ENCODE peak calls at places on chromosome 21, in seven cellular contexts. M is DND-41, T is astrocyte of the spinal cord, P is lower leg skin, R is cardiac muscle cell, I is psoas muscle, Y is cardiac fibroblast. D is an unnamed sample.

GRCh38 chr21:31670065-31670464 is 10.6 kb downstream of the SOD1 start:
- DNase-seq in M (no peak), T (no peak), P (no peak), R (no peak), I (no peak), Y (no peak), D (no peak)

GRCh38 chr21:25283720-25284119 is 323.6 kb downstream of the MRPL39 start:
- DNase-seq in M (no peak), T (peak; percentile 37), P (no peak), R (peak; percentile 67), I (no peak), Y (peak; percentile 71), D (peak; percentile 68)

GRCh38 chr21:28884481-28884880 is 108.2 kb downstream of the LTN1 start:
- DNase-seq in M (no peak), T (no peak), P (no peak), R (peak; percentile 35), I (no peak), Y (peak; percentile 29), D (peak; percentile 30)

GRCh38 chr21:35179990-35180557 is 131.0 kb upstream of the RUNX1 start:
- DNase-seq in M (peak; percentile 54), T (peak; percentile 85), P (no peak), R (peak; percentile 63), I (no peak), Y (peak; percentile 61), D (peak; percentile 85)

GRCh38 chr21:29164330-29164942 is 34.0 kb downstream of the MAP3K7CL start:
- DNase-seq in M (no peak), T (peak; percentile 89), P (no peak), R (peak; percentile 90), I (no peak), Y (peak; percentile 92), D (peak; percentile 92)

GRCh38 chr21:46345861-46346260 is 21.9 kb downstream of the PCNT start:
- DNase-seq in M (no peak), T (no peak), P (no peak), R (no peak), I (no peak), Y (no peak), D (no peak)

GRCh38 chr21:36320421-36321324 is 676 bp downstream of the MORC3 start:
- DNase-seq in M (no peak), T (peak; percentile 76), P (peak; percentile 95), R (peak; percentile 73), I (peak; percentile 87), Y (peak; percentile 73), D (peak; percentile 73)

GRCh38 chr21:37149411-37149810 is 76.4 kb downstream of the TTC3 start:
- DNase-seq in M (no peak), T (peak; percentile 39), P (no peak), R (peak; percentile 83), I (no peak), Y (peak; percentile 75), D (peak; percentile 82)

GRCh38 chr21:18289876-18290275 is 45.2 kb downstream of the CHODL start:
- DNase-seq in M (no peak), T (no peak), P (no peak), R (no peak), I (no peak), Y (no peak), D (no peak)

GRCh38 chr21:45288441-45288841 is 746 bp upstream of the POFUT2 start:
- DNase-seq in M (no peak), T (no peak), P (peak; percentile 87), R (no peak), I (no peak), Y (no peak), D (no peak)

GRCh38 chr21:37077403-37077802 is 4.3 kb downstream of the TTC3 start:
- DNase-seq in M (no peak), T (no peak), P (no peak), R (no peak), I (no peak), Y (no peak), D (no peak)

GRCh38 chr21:37711294-37711844 is 204.9 kb downstream of the KCNJ6 start:
- DNase-seq in M (no peak), T (no peak), P (no peak), R (no peak), I (no peak), Y (no peak), D (no peak)

GRCh38 chr21:31521515-31521914 is 138.0 kb upstream of the SOD1 start:
- DNase-seq in M (no peak), T (no peak), P (no peak), R (no peak), I (no peak), Y (no peak), D (no peak)

GRCh38 chr21:35048706-35049617 is at the start of gene RUNX1:
- DNase-seq in M (peak; percentile 83), T (peak; percentile 96), P (no peak), R (peak; percentile 75), I (peak; percentile 59), Y (peak; percentile 59), D (peak; percentile 70)

GRCh38 chr21:31624961-31625491 is 34.5 kb upstream of the SOD1 start:
- DNase-seq in M (no peak), T (no peak), P (no peak), R (no peak), I (no peak), Y (no peak), D (no peak)

GRCh38 chr21:19405326-19405725 is 1001.7 kb upstream of the TMPRSS15 start:
- DNase-seq in M (no peak), T (no peak), P (no peak), R (no peak), I (no peak), Y (no peak), D (no peak)

GRCh38 chr21:36928960-36929359 is 37.5 kb downstream of the HLCS start:
- DNase-seq in M (no peak), T (no peak), P (peak; percentile 77), R (no peak), I (no peak), Y (no peak), D (no peak)

GRCh38 chr21:19731251-19731650 is 1267.0 kb upstream of the NCAM2 start:
- DNase-seq in M (no peak), T (no peak), P (no peak), R (no peak), I (no peak), Y (no peak), D (no peak)

GRCh38 chr21:41581592-41582228 is 73.8 kb upstream of the TMPRSS2 start:
- DNase-seq in M (no peak), T (no peak), P (peak; percentile 62), R (no peak), I (no peak), Y (no peak), D (no peak)
- TF ChIP-seq CTCF in M (no peak), T (no peak), P (no peak), R (no peak), I (no peak), Y (no peak), D (no peak)

DNA sequence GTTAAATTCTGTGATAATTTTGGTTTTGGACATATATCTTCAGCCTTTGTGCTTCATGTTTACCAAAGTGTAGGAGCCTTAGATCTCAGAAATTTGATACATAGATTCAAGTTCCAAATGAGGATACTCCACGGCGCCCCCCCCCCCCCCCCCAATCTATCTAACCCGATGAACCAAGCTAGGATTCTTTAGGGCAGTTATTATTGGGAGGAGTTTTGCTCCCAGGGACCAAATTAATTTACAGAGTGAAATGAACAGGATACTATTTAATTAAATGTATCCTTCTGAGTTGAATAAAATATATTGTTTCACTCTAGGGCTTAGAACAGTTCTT is 3.2 kb downstream of the USP25 start:
- DNase-seq in M (no peak), T (no peak), P (no peak), R (no peak), I (no peak), Y (no peak), D (no peak)
- H3K4me3 ChIP-seq in M (peak overlapping the region; percentile 31), T (no peak overlapping the region), P (no peak overlapping the region), R (peak overlapping the region; percentile 97), I (peak overlapping the region; percentile 93), Y (no peak overlapping the region), D (no peak overlapping the region)

GRCh38 chr21:43619856-43620255 is 39.4 kb downstream of the HSF2BP start:
- DNase-seq in M (no peak), T (no peak), P (no peak), R (no peak), I (no peak), Y (no peak), D (no peak)
- TF ChIP-seq CTCF in M (peak; percentile 24), T (no peak), P (no peak), R (peak; percentile 8), I (no peak), Y (peak; percentile 26), D (peak; percentile 16)

DNA sequence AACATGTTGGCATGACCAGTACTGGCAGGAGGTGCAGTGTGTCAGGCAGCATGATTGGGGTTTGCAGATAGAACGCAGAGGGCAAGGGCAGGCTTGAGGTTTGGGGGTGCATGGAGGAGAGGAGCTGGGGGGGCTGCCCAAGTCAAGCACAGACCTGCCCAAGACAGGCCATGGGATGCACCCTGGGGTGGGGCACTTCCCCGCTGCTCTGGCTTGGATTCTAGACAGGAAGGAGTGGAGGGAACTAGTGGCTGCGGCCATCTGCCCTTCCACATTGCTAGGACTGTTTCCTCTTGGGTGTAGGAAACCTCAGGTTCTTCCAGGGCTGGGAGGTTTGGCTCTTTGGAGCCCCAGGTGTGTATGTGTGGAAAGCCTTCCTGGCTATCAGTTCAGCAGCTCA is 3.0 kb downstream of the PDXK start:
- DNase-seq in M (no peak), T (no peak), P (no peak), R (no peak), I (no peak), Y (no peak), D (no peak)
- H3K4me3 ChIP-seq in M (no peak overlapping the region), T (no peak overlapping the region), P (no peak overlapping the region), R (no peak overlapping the region), I (no peak overlapping the region), Y (no peak overlapping the region), D (no peak overlapping the region)

GRCh38 chr21:42521805-42522204 is 8.2 kb downstream of the SLC37A1 start:
- DNase-seq in M (no peak), T (no peak), P (peak; percentile 62), R (no peak), I (no peak), Y (no peak), D (no peak)

GRCh38 chr21:42522771-42523170 is 9.1 kb downstream of the SLC37A1 start:
- DNase-seq in M (no peak), T (no peak), P (no peak), R (no peak), I (no peak), Y (no peak), D (no peak)

GRCh38 chr21:42521384-42521783 is 7.7 kb downstream of the SLC37A1 start:
- DNase-seq in M (no peak), T (no peak), P (peak; percentile 3), R (no peak), I (no peak), Y (no peak), D (no peak)

GRCh38 chr21:42522271-42522670 is 8.6 kb downstream of the SLC37A1 start:
- DNase-seq in M (no peak), T (no peak), P (peak; percentile 76), R (no peak), I (no peak), Y (no peak), D (no peak)

DNA sequence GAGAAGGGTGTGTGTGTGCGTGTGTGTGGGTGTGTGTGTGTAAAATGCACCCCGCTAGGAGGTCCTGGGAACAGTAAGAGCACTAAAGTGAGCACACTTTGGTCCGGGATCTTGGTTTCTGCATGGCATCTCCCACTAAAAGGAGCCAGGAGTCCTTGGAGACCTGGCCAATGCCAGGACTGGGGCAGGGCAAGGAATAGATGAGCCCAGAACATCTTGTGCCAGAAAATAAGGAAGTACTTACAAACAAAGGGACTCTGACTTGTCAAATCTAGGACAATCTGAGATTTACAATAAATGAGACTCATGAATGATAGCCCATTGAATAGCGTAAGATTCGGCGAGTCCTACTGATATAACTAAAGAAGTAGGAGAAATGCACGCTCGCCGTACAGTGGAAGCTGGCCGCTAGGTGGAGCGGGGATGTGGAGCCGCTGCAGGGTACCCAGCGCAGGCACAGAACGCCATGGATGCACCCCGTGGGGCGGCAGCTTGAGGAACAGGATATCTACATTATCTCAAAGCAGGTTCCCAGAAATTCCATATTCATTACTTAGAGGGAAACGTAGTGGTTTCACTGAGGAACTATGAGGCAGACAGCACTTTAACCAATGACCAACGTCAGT is 7.1 kb downstream of the SLC37A1 start:
- DNase-seq in M (no peak), T (no peak), P (peak; percentile 77), R (no peak), I (no peak), Y (no peak), D (no peak)
- TF ChIP-seq CTCF in M (no peak), T (peak; percentile 66), P (no peak), R (peak; percentile 47), I (no peak), Y (peak; percentile 34), D (no peak)

D was measured in fibroblast of mammary gland.